ENCODE peak calls at places on chromosome 19, in six cellular contexts. M is cardiac fibroblast, U is brain microvascular endothelial cell, A is endodermal cell, J is AG10803, S is bronchial epithelial cell. Q is an unnamed sample.

GRCh38 chr19:29418106-29418684 is 107.6 kb upstream of the VSTM2B start:
- DNase-seq in J (no peak), S (no peak), U (no peak), A (no peak), M (no peak), Q (no peak)

GRCh38 chr19:18418034-18418724 is 1.0 kb upstream of the SSBP4 start:
- DNase-seq in U (no peak), M (no peak), A (peak; percentile 67), S (no peak), J (no peak), Q (no peak)

GRCh38 chr19:29622191-29623070 is 16.3 kb downstream of the POP4 start:
- DNase-seq in J (peak; percentile 27), A (peak; percentile 78), S (peak; percentile 9), M (no peak), U (no peak), Q (peak; percentile 33)

GRCh38 chr19:634975-635652 is 1.8 kb upstream of the POLRMT start:
- DNase-seq in A (no peak), U (no peak), M (no peak), J (no peak), S (no peak), Q (no peak)

GRCh38 chr19:34490141-34490766 is 8.7 kb downstream of the WTIP start:
- DNase-seq in S (no peak), A (no peak), U (no peak), M (no peak), J (no peak), Q (no peak)

GRCh38 chr19:2600914-2601870 is 101.3 kb downstream of the GNG7 start:
- DNase-seq in U (no peak), A (no peak), M (no peak), S (no peak), J (no peak), Q (peak; percentile 57)

GRCh38 chr19:28429356-28429755 is 783.6 kb downstream of the UQCRFS1 start:
- DNase-seq in S (no peak), U (no peak), A (no peak), M (no peak), J (no peak), Q (no peak)

GRCh38 chr19:13781547-13781946 is 7.3 kb downstream of the C19orf53 start:
- DNase-seq in A (peak; percentile 87), M (peak; percentile 92), U (peak; percentile 72), J (peak; percentile 89), S (peak; percentile 72), Q (peak; percentile 80)

GRCh38 chr19:45852145-45852750 is 10.7 kb downstream of the SYMPK start:
- DNase-seq in U (peak; percentile 39), M (peak; percentile 15), S (no peak), A (no peak), J (no peak), Q (no peak)

GRCh38 chr19:13428352-13428751 is 77.9 kb downstream of the CACNA1A start:
- DNase-seq in A (peak; percentile 63), M (peak; percentile 49), U (peak; percentile 26), J (peak; percentile 14), S (no peak), Q (peak; percentile 17)

GRCh38 chr19:44602071-44602470 is 11.3 kb upstream of the IGSF23 start:
- DNase-seq in S (peak; percentile 58), A (no peak), J (no peak), M (no peak), U (no peak), Q (peak; percentile 87)

GRCh38 chr19:18364826-18365528 is 21.0 kb upstream of the GDF15 start:
- DNase-seq in U (peak; percentile 99), J (peak; percentile 99), S (peak; percentile 96), M (peak; percentile 99), A (no peak), Q (peak; percentile 94)

GRCh38 chr19:33376423-33376822 is 2.9 kb downstream of the CEBPG start:
- DNase-seq in J (peak; percentile 88), U (peak; percentile 80), M (peak; percentile 86), A (no peak), S (peak; percentile 90), Q (peak; percentile 91)

GRCh38 chr19:29214411-29214810 is 1.5 kb upstream of the UQCRFS1 start:
- DNase-seq in S (no peak), U (no peak), M (no peak), A (no peak), J (no peak), Q (no peak)

GRCh38 chr19:35559281-35559659 is 4.2 kb downstream of the ATP4A start:
- DNase-seq in A (no peak), M (no peak), J (no peak), S (no peak), U (no peak), Q (no peak)

GRCh38 chr19:4754248-4754647 is 30.6 kb upstream of the DPP9 start:
- DNase-seq in A (no peak), S (peak; percentile 2), U (no peak), M (no peak), J (no peak), Q (no peak)

GRCh38 chr19:2517881-2518601 is 42.1 kb downstream of the GADD45B start:
- DNase-seq in M (no peak), S (no peak), A (no peak), U (no peak), J (peak; percentile 9), Q (no peak)

GRCh38 chr19:41945135-41945766 is 13.9 kb downstream of the RABAC1 start:
- DNase-seq in J (no peak), M (no peak), S (no peak), U (no peak), A (no peak), Q (no peak)

GRCh38 chr19:46296722-46297431 is at the start of gene HIF3A:
- DNase-seq in A (peak; percentile 98), U (no peak), J (no peak), M (no peak), S (no peak), Q (no peak)

GRCh38 chr19:14091086-14091884 is 734 bp upstream of the SAMD1 start:
- DNase-seq in S (peak; percentile 51), M (peak; percentile 64), J (peak; percentile 60), A (peak; percentile 77), U (peak; percentile 41), Q (peak; percentile 40)

GRCh38 chr19:18204394-18205179 is 745 bp upstream of the RAB3A start:
- DNase-seq in M (no peak), A (peak; percentile 90), U (peak; percentile 63), J (no peak), S (no peak), Q (no peak)

GRCh38 chr19:16449330-16449961 is 22.3 kb downstream of the EPS15L1 start:
- DNase-seq in U (no peak), J (no peak), M (peak; percentile 57), S (no peak), A (no peak), Q (no peak)

GRCh38 chr19:19074172-19074905 is 10.5 kb downstream of the SLC25A42 start:
- DNase-seq in M (no peak), J (no peak), A (no peak), U (no peak), S (no peak), Q (no peak)

GRCh38 chr19:33676999-33677665 is 55.4 kb downstream of the CHST8 start:
- DNase-seq in U (no peak), J (no peak), M (no peak), A (no peak), S (no peak), Q (no peak)

GRCh38 chr19:50723069-50723468 is at the start of gene CLEC11A:
- DNase-seq in J (peak; percentile 82), S (no peak), U (peak; percentile 52), A (peak; percentile 69), M (peak; percentile 61), Q (no peak)

GRCh38 chr19:50725218-50725931 is 2.2 kb downstream of the CLEC11A start:
- DNase-seq in S (no peak), J (peak; percentile 13), U (no peak), M (no peak), A (no peak), Q (no peak)

GRCh38 chr19:50722248-50723013 is 733 bp upstream of the CLEC11A start:
- DNase-seq in M (no peak), U (no peak), A (no peak), S (no peak), J (peak; percentile 18), Q (no peak)

GRCh38 chr19:50724522-50725217 is 1.5 kb downstream of the CLEC11A start:
- DNase-seq in U (peak; percentile 98), S (peak; percentile 85), M (peak; percentile 98), A (peak; percentile 100), J (peak; percentile 99), Q (peak; percentile 85)

GRCh38 chr19:50723735-50724521 is 764 bp downstream of the CLEC11A start:
- DNase-seq in U (no peak), S (no peak), M (no peak), A (no peak), J (no peak), Q (no peak)
- H3K4me3 ChIP-seq in U (peak overlapping the region; percentile 53), S (peak overlapping the region; percentile 46), M (peak overlapping the region; percentile 61), A (peak overlapping the region; percentile 77), J (peak overlapping the region; percentile 77), Q (no peak overlapping the region)

DNA sequence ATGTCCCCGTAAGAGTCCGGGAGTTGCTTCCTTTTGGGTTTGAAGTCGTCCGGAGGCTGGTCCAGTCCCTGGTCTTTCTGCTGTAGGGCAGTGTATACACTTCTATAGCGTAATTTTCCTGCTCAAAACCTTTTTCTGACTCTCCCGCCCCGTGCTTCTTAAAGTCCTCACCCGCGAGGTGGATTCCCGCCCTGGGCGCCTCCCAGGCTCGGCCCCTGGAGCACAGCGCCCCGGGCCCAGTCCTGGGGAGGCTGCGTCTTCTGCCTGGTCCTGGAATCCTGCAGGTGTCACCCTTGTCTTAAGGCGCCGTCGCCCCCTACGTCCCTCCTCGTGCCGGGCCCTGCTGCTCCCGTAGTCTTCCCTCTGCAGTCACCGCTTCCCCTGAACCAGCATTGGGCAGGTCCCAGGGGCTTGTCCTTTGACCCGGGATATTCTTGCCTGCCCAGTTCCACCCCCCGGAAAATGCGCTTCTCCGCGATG is 34.4 kb upstream of the ZNF808 start:
- DNase-seq in A (peak; percentile 91), U (no peak), J (no peak), M (no peak), S (no peak), Q (peak; percentile 1)
- TF ChIP-seq CTCF in A (peak; percentile 60), U (peak; percentile 14), J (no peak), M (no peak), S (no peak), Q (no peak)

GRCh38 chr19:50430888-50431342 is 1.8 kb upstream of the MYBPC2 start:
- DNase-seq in A (no peak), M (no peak), U (no peak), S (no peak), J (no peak), Q (no peak)
- H3K4me3 ChIP-seq in A (peak overlapping the region; percentile 81), M (peak overlapping the region; percentile 52), U (no peak overlapping the region), S (peak overlapping the region; percentile 43), J (peak overlapping the region; percentile 64), Q (peak overlapping the region; percentile 63)

DNA sequence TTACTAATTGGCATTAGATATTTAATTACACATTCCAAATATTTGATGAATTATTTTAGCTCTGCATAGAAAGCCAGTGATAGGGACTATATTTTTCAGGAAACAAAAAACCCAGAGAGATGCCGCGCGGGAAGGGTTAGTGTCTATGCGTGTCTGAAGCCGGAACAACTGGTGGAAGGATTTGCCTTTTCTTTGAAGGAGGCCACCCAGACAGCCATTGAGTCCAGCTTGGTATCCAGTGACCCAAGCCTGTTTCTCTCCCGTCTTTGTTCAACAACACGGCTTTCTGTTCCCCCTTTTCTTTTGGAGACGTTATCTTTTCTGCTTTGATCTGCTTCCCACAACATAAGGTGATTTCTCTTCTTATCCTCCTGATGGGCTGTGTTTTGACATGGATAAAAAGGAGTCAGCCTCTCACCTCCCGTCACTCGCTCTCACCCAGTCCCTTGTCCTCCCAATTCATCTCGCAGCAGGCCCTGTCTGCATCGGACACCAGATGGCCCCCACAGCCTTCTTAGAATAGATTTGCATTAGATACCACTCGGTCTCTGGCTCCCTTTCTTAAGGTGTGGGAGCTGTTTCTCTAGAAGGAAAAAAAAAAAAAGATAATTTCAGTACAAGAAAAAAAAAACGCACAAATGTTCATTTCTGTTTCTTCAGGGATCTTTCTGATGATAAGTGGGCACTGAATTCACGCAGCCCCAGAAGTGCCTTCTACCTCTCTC is 361.8 kb downstream of the ZNF536 start:
- DNase-seq in S (no peak), U (no peak), A (no peak), M (no peak), J (no peak), Q (no peak)
- TF ChIP-seq CTCF in S (no peak), U (no peak), A (peak; percentile 41), M (no peak), J (no peak), Q (no peak)